ENCODE peak calls at places on chromosome 19, in five cellular contexts. One of them, this sample, is unnamed.
A peak's percentile ranks its signal among the peaks of the same experiment; 100 is the strongest.

GRCh38 chr19:49567722-49568454 is 12.5 kb downstream of the NOSIP start:
- DNase-seq in RWPE2: no peak
- DNase-seq in CD4-positive, alpha-beta T cell: peak; percentile 53
- DNase-seq in progenitor cell of endocrine pancreas: no peak
- DNase-seq in spleen: no peak
- DNase-seq in this sample: peak; percentile 46

GRCh38 chr19:43777163-43777700 is 3.5 kb downstream of the KCNN4 start:
- DNase-seq in CD4-positive, alpha-beta T cell: no peak
- DNase-seq in spleen: peak; percentile 84
- DNase-seq in progenitor cell of endocrine pancreas: no peak
- DNase-seq in RWPE2: no peak
- DNase-seq in this sample: peak; percentile 38

GRCh38 chr19:14375582-14376291 is 5.5 kb upstream of the ADGRE5 start:
- DNase-seq in CD4-positive, alpha-beta T cell: no peak
- DNase-seq in RWPE2: no peak
- DNase-seq in progenitor cell of endocrine pancreas: no peak
- DNase-seq in spleen: peak; percentile 84
- DNase-seq in this sample: no peak

GRCh38 chr19:7978196-7978825 is 27.1 kb downstream of the ELAVL1 start:
- DNase-seq in progenitor cell of endocrine pancreas: no peak
- DNase-seq in CD4-positive, alpha-beta T cell: no peak
- DNase-seq in RWPE2: no peak
- DNase-seq in spleen: peak; percentile 39
- DNase-seq in this sample: peak; percentile 14

GRCh38 chr19:3360494-3361383 is 5.6 kb upstream of the NFIC start:
- DNase-seq in progenitor cell of endocrine pancreas: no peak
- DNase-seq in RWPE2: no peak
- DNase-seq in spleen: peak; percentile 93
- DNase-seq in CD4-positive, alpha-beta T cell: peak; percentile 71
- DNase-seq in this sample: no peak

GRCh38 chr19:40599331-40600085 is 1.7 kb upstream of the LTBP4 start:
- DNase-seq in progenitor cell of endocrine pancreas: no peak
- DNase-seq in RWPE2: no peak
- DNase-seq in CD4-positive, alpha-beta T cell: no peak
- DNase-seq in spleen: no peak
- DNase-seq in this sample: no peak

GRCh38 chr19:40687525-40688016 is 2.9 kb downstream of the NUMBL start:
- DNase-seq in CD4-positive, alpha-beta T cell: no peak
- DNase-seq in RWPE2: no peak
- DNase-seq in progenitor cell of endocrine pancreas: no peak
- DNase-seq in spleen: peak; percentile 84
- DNase-seq in this sample: peak; percentile 47

GRCh38 chr19:42487025-42487797 is 41.1 kb downstream of the CEACAM1 start:
- DNase-seq in CD4-positive, alpha-beta T cell: no peak
- DNase-seq in spleen: no peak
- DNase-seq in progenitor cell of endocrine pancreas: no peak
- DNase-seq in RWPE2: no peak
- DNase-seq in this sample: no peak

GRCh38 chr19:10219678-10220077 is 11.5 kb downstream of the S1PR2 start:
- DNase-seq in RWPE2: no peak
- DNase-seq in spleen: no peak
- DNase-seq in CD4-positive, alpha-beta T cell: no peak
- DNase-seq in progenitor cell of endocrine pancreas: no peak
- DNase-seq in this sample: peak; percentile 71

GRCh38 chr19:3851254-3852176 is 17.3 kb downstream of the ZFR2 start:
- DNase-seq in RWPE2: no peak
- DNase-seq in spleen: no peak
- DNase-seq in CD4-positive, alpha-beta T cell: no peak
- DNase-seq in progenitor cell of endocrine pancreas: no peak
- DNase-seq in this sample: no peak

GRCh38 chr19:58409010-58409790 is 751 bp downstream of the ZNF584 start:
- DNase-seq in RWPE2: no peak
- DNase-seq in spleen: no peak
- DNase-seq in progenitor cell of endocrine pancreas: no peak
- DNase-seq in CD4-positive, alpha-beta T cell: no peak
- DNase-seq in this sample: peak; percentile 33

GRCh38 chr19:1825909-1826556 is 14.0 kb upstream of the ATP8B3 start:
- DNase-seq in RWPE2: no peak
- DNase-seq in spleen: peak; percentile 94
- DNase-seq in CD4-positive, alpha-beta T cell: peak; percentile 71
- DNase-seq in progenitor cell of endocrine pancreas: peak; percentile 86
- DNase-seq in this sample: peak; percentile 74

GRCh38 chr19:6677495-6677894 is 7.5 kb upstream of the TNFSF14 start:
- DNase-seq in RWPE2: no peak
- DNase-seq in spleen: no peak
- DNase-seq in progenitor cell of endocrine pancreas: no peak
- DNase-seq in CD4-positive, alpha-beta T cell: no peak
- DNase-seq in this sample: no peak

GRCh38 chr19:41553804-41554203 is 22.2 kb upstream of the CEACAM21 start:
- DNase-seq in CD4-positive, alpha-beta T cell: no peak
- DNase-seq in spleen: no peak
- DNase-seq in progenitor cell of endocrine pancreas: no peak
- DNase-seq in RWPE2: no peak
- DNase-seq in this sample: no peak

GRCh38 chr19:18832331-18833140 is 777 bp downstream of the UPF1 start:
- DNase-seq in RWPE2: no peak
- DNase-seq in spleen: peak; percentile 83
- DNase-seq in progenitor cell of endocrine pancreas: no peak
- DNase-seq in CD4-positive, alpha-beta T cell: no peak
- DNase-seq in this sample: no peak

GRCh38 chr19:51799311-51799997 is 4.5 kb downstream of the FPR3 start:
- DNase-seq in spleen: peak; percentile 75
- DNase-seq in progenitor cell of endocrine pancreas: no peak
- DNase-seq in CD4-positive, alpha-beta T cell: no peak
- DNase-seq in RWPE2: peak; percentile 85
- DNase-seq in this sample: peak; percentile 100

GRCh38 chr19:7883796-7884570 is 4.3 kb upstream of the LRRC8E start:
- DNase-seq in spleen: no peak
- DNase-seq in progenitor cell of endocrine pancreas: no peak
- DNase-seq in RWPE2: no peak
- DNase-seq in CD4-positive, alpha-beta T cell: no peak
- DNase-seq in this sample: peak; percentile 34

GRCh38 chr19:28710278-28710677 is 502.7 kb downstream of the UQCRFS1 start:
- DNase-seq in CD4-positive, alpha-beta T cell: no peak
- DNase-seq in spleen: no peak
- DNase-seq in progenitor cell of endocrine pancreas: no peak
- DNase-seq in RWPE2: no peak
- DNase-seq in this sample: peak; percentile 86

GRCh38 chr19:46489445-46490272 is 6.0 kb downstream of the PNMA8B start:
- DNase-seq in spleen: peak; percentile 78
- DNase-seq in RWPE2: peak; percentile 65
- DNase-seq in progenitor cell of endocrine pancreas: no peak
- DNase-seq in CD4-positive, alpha-beta T cell: peak; percentile 12
- DNase-seq in this sample: peak; percentile 76
- TF ChIP-seq CTCF in spleen: peak; percentile 52
- TF ChIP-seq CTCF in RWPE2: no peak
- TF ChIP-seq CTCF in progenitor cell of endocrine pancreas: peak; percentile 23
- TF ChIP-seq CTCF in CD4-positive, alpha-beta T cell: no peak
- TF ChIP-seq CTCF in this sample: peak; percentile 46

GRCh38 chr19:35380450-35381124 is 9.7 kb downstream of the GPR42 start:
- DNase-seq in spleen: no peak
- DNase-seq in progenitor cell of endocrine pancreas: no peak
- DNase-seq in CD4-positive, alpha-beta T cell: no peak
- DNase-seq in RWPE2: peak; percentile 10
- DNase-seq in this sample: no peak

GRCh38 chr19:35381318-35381717 is 10.4 kb downstream of the GPR42 start:
- DNase-seq in CD4-positive, alpha-beta T cell: no peak
- DNase-seq in spleen: no peak
- DNase-seq in progenitor cell of endocrine pancreas: no peak
- DNase-seq in RWPE2: peak; percentile 13
- DNase-seq in this sample: no peak

GRCh38 chr19:35383536-35383935 is 12.7 kb downstream of the GPR42 start:
- DNase-seq in CD4-positive, alpha-beta T cell: no peak
- DNase-seq in RWPE2: peak; percentile 1
- DNase-seq in progenitor cell of endocrine pancreas: no peak
- DNase-seq in spleen: no peak
- DNase-seq in this sample: no peak

GRCh38 chr19:35379992-35380391 is 9.1 kb downstream of the GPR42 start:
- DNase-seq in RWPE2: peak; percentile 2
- DNase-seq in CD4-positive, alpha-beta T cell: no peak
- DNase-seq in spleen: no peak
- DNase-seq in progenitor cell of endocrine pancreas: no peak
- DNase-seq in this sample: no peak

DNA sequence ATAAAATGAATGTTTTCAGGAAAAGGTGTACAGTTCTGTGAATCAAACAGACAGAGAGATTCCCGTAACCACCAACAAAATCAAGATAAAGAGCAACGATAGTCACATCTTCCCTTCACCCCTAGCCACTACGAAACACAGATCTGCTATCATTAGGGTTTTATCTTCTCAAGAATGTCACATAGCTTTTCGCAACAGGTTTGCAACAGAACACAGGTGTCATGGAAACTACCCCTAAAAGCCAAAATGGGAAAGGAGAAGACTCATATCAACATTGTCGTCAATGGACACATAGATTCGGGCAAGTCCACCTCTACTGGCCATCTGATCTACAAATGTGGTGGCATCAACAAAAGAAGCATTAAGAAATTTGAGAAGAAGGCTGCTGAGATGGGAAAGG is 11.1 kb downstream of the GPR42 start:
- DNase-seq in CD4-positive, alpha-beta T cell: no peak
- DNase-seq in progenitor cell of endocrine pancreas: no peak
- DNase-seq in RWPE2: no peak
- DNase-seq in spleen: no peak
- DNase-seq in this sample: no peak
- TF ChIP-seq CTCF in CD4-positive, alpha-beta T cell: no peak
- TF ChIP-seq CTCF in progenitor cell of endocrine pancreas: no peak
- TF ChIP-seq CTCF in RWPE2: no peak
- TF ChIP-seq CTCF in spleen: no peak
- TF ChIP-seq CTCF in this sample: no peak

GRCh38 chr19:46202426-46202825 is 27.1 kb upstream of the IGFL1 start:
- DNase-seq in CD4-positive, alpha-beta T cell: no peak
- DNase-seq in spleen: no peak
- DNase-seq in progenitor cell of endocrine pancreas: no peak
- DNase-seq in RWPE2: no peak
- DNase-seq in this sample: no peak
- TF ChIP-seq CTCF in CD4-positive, alpha-beta T cell: no peak
- TF ChIP-seq CTCF in spleen: no peak
- TF ChIP-seq CTCF in progenitor cell of endocrine pancreas: no peak
- TF ChIP-seq CTCF in RWPE2: no peak
- TF ChIP-seq CTCF in this sample: no peak

GRCh38 chr19:16836906-16837362 is 7.7 kb downstream of the SIN3B start:
- DNase-seq in spleen: no peak
- DNase-seq in progenitor cell of endocrine pancreas: no peak
- DNase-seq in RWPE2: no peak
- DNase-seq in CD4-positive, alpha-beta T cell: no peak
- DNase-seq in this sample: peak; percentile 14

GRCh38 chr19:16834747-16835146 is 5.5 kb downstream of the SIN3B start:
- DNase-seq in spleen: no peak
- DNase-seq in RWPE2: no peak
- DNase-seq in progenitor cell of endocrine pancreas: no peak
- DNase-seq in CD4-positive, alpha-beta T cell: no peak
- DNase-seq in this sample: no peak

GRCh38 chr19:16841391-16841926 is 12.3 kb downstream of the SIN3B start:
- DNase-seq in spleen: no peak
- DNase-seq in progenitor cell of endocrine pancreas: no peak
- DNase-seq in RWPE2: no peak
- DNase-seq in CD4-positive, alpha-beta T cell: no peak
- DNase-seq in this sample: no peak

GRCh38 chr19:16831531-16831930 is 2.3 kb downstream of the SIN3B start:
- DNase-seq in CD4-positive, alpha-beta T cell: no peak
- DNase-seq in spleen: no peak
- DNase-seq in RWPE2: no peak
- DNase-seq in progenitor cell of endocrine pancreas: no peak
- DNase-seq in this sample: no peak

DNA sequence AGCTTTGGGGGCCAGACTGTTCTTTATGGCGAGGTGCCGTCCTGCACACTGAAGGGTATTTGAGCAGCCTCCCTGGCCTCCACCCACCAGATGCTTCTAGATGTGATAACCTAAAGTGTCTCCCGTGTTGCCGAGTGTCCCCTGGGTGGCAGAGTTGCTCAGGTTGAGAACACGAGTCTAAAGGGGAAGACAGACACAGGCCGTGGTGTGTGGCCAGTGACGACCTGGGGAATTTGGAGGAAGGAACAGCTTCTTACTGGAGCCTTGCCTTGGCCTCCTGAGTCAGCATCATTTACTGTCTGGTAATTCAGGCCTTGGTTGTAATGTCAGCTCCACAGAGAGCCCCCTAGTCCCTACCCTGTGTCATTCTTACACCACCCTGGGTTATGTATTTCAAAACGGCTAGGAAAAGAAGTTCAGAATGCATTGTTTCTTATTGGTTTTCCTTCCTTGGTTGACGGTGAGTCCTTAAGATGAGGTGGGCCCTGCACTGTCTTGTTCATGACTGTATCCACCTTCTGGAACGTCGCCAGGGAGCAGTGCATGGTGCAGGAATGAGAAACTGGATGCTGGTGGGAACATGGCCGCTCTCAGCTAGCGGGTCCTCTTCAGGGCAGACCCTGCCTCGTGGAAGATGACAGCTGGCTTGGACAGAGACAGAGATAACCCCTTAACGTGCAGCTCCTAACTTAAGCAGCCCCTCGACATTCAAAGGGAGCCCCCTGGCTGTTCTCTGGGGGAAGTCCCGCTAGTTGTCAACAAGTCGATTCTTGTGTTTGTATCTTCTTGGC is 7.1 kb downstream of the SIN3B start:
- DNase-seq in progenitor cell of endocrine pancreas: no peak
- DNase-seq in spleen: peak; percentile 81
- DNase-seq in RWPE2: no peak
- DNase-seq in CD4-positive, alpha-beta T cell: no peak
- DNase-seq in this sample: peak; percentile 61
- TF ChIP-seq CTCF in progenitor cell of endocrine pancreas: no peak
- TF ChIP-seq CTCF in spleen: peak; percentile 33
- TF ChIP-seq CTCF in RWPE2: no peak
- TF ChIP-seq CTCF in CD4-positive, alpha-beta T cell: no peak
- TF ChIP-seq CTCF in this sample: peak; percentile 49

GRCh38 chr19:55172741-55173140 is 6.3 kb upstream of the DNAAF3 start:
- DNase-seq in spleen: no peak
- DNase-seq in progenitor cell of endocrine pancreas: no peak
- DNase-seq in CD4-positive, alpha-beta T cell: no peak
- DNase-seq in RWPE2: no peak
- DNase-seq in this sample: peak; percentile 36
- TF ChIP-seq CTCF in spleen: no peak
- TF ChIP-seq CTCF in progenitor cell of endocrine pancreas: no peak
- TF ChIP-seq CTCF in CD4-positive, alpha-beta T cell: no peak
- TF ChIP-seq CTCF in RWPE2: no peak
- TF ChIP-seq CTCF in this sample: no peak

This sample was measured in choroid plexus epithelial cell.